ENCODE peak calls at places on chromosomes 5 and 9, in eight cellular contexts. U is kidney; J is fibroblast of pulmonary artery; Z is HCT116; R is CD4-positive, alpha-beta T cell; N is dorsolateral prefrontal cortex; O is HFFc6; D is epithelial cell of esophagus. B is an unnamed sample.

GRCh38 chr5:110823571-110823970 is 84.8 kb downstream of the SLC25A46 start:
- DNase-seq in U (no peak), J (no peak), Z (no peak), R (no peak), N (no peak), O (no peak), D (no peak), B (no peak)

GRCh38 chr5:123099514-123100151 is 10.6 kb downstream of the PRDM6 start:
- DNase-seq in U (no peak), J (no peak), Z (peak; percentile 12), R (no peak), N (no peak), O (no peak), D (no peak), B (peak; percentile 82)

GRCh38 chr5:73395274-73395673 is 53.3 kb downstream of the FOXD1 start:
- DNase-seq in U (no peak), J (no peak), Z (no peak), R (no peak), N (no peak), O (no peak), D (no peak), B (no peak)

GRCh38 chr9:79757906-79758669 is 186.3 kb downstream of the TLE4 start:
- DNase-seq in U (no peak), J (peak; percentile 30), Z (no peak), R (no peak), N (no peak), O (no peak), D (peak; percentile 21), B (no peak)

GRCh38 chr9:113231701-113232100 is 10.4 kb downstream of the SLC31A1 start:
- DNase-seq in U (no peak), J (no peak), Z (no peak), R (no peak), N (no peak), O (no peak), D (no peak), B (no peak)

GRCh38 chr9:87606921-87607521 is 109.4 kb downstream of the DAPK1 start:
- DNase-seq in U (no peak), J (peak; percentile 87), Z (no peak), R (no peak), N (no peak), O (peak; percentile 53), D (no peak), B (no peak)

GRCh38 chr5:42880621-42881020 is 68.9 kb upstream of the SELENOP start:
- DNase-seq in U (no peak), J (no peak), Z (no peak), R (no peak), N (no peak), O (no peak), D (no peak), B (no peak)

GRCh38 chr5:31900296-31900865 is 261.4 kb downstream of the PDZD2 start:
- DNase-seq in U (no peak), J (no peak), Z (no peak), R (no peak), N (no peak), O (no peak), D (no peak), B (no peak)

GRCh38 chr5:63961125-63961597 is 1.1 kb downstream of the HTR1A start:
- DNase-seq in U (peak; percentile 57), J (no peak), Z (no peak), R (no peak), N (peak; percentile 39), O (no peak), D (no peak), B (no peak)

GRCh38 chr5:38456657-38457056 is 99.8 kb downstream of the LIFR start:
- DNase-seq in U (no peak), J (peak; percentile 29), Z (no peak), R (no peak), N (no peak), O (no peak), D (peak; percentile 88), B (no peak)

GRCh38 chr9:135040892-135041291 is 46.6 kb upstream of the OLFM1 start:
- DNase-seq in U (no peak), J (no peak), Z (no peak), R (no peak), N (no peak), O (no peak), D (no peak), B (no peak)

GRCh38 chr9:70392189-70392588 is 22.3 kb downstream of the KLF9 start:
- DNase-seq in U (no peak), J (no peak), Z (no peak), R (no peak), N (no peak), O (no peak), D (no peak), B (peak; percentile 4)

GRCh38 chr5:174419523-174420132 is 304.8 kb upstream of the MSX2 start:
- DNase-seq in U (peak; percentile 94), J (peak; percentile 95), Z (peak; percentile 89), R (peak; percentile 64), N (peak; percentile 94), O (peak; percentile 41), D (peak; percentile 86), B (peak; percentile 96)

GRCh38 chr5:78060421-78060820 is 234.1 kb downstream of the AP3B1 start:
- DNase-seq in U (no peak), J (peak; percentile 30), Z (no peak), R (no peak), N (no peak), O (peak; percentile 24), D (no peak), B (no peak)

GRCh38 chr5:65329266-65329665 is 152.5 kb downstream of the ADAMTS6 start:
- DNase-seq in U (no peak), J (peak; percentile 22), Z (no peak), R (no peak), N (no peak), O (no peak), D (no peak), B (no peak)

GRCh38 chr5:73759771-73760170 is 133.8 kb downstream of the ARHGEF28 start:
- DNase-seq in U (no peak), J (no peak), Z (no peak), R (no peak), N (no peak), O (no peak), D (no peak), B (no peak)

GRCh38 chr9:137724114-137724445 is 105.3 kb downstream of the EHMT1 start:
- DNase-seq in U (no peak), J (peak; percentile 24), Z (no peak), R (no peak), N (no peak), O (no peak), D (peak; percentile 54), B (no peak)

GRCh38 chr5:34639852-34640626 is 16.1 kb upstream of the RAI14 start:
- DNase-seq in U (no peak), J (peak; percentile 39), Z (no peak), R (no peak), N (no peak), O (peak; percentile 66), D (no peak), B (no peak)

DNA sequence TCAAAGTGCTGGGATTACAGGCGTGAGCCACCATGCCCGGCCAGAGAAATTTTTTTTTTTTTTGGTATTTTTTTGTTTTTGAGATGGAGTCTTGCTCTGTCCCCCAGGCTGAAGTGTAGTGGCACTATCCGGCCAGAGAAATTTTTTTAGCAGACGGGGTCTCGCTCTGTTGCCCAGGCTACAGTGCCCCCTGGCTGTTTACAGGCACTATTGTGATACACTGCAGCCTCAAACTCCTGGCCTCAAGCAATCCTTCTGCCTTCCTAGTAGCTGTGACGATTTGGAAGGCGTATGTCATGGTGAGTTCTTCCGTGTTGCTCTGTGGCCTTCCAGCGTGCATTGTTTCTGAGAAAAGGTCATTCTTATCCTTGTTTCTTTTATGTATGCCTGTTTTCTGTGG is 47.5 kb downstream of the CNOT6 start:
- DNase-seq in U (no peak), J (no peak), Z (no peak), R (no peak), N (no peak), O (no peak), D (no peak), B (no peak)
- TF ChIP-seq CTCF in U (no peak), J (peak; percentile 4), Z (peak; percentile 28), R (no peak), N (no peak), O (peak; percentile 19), D (no peak), B (no peak)

DNA sequence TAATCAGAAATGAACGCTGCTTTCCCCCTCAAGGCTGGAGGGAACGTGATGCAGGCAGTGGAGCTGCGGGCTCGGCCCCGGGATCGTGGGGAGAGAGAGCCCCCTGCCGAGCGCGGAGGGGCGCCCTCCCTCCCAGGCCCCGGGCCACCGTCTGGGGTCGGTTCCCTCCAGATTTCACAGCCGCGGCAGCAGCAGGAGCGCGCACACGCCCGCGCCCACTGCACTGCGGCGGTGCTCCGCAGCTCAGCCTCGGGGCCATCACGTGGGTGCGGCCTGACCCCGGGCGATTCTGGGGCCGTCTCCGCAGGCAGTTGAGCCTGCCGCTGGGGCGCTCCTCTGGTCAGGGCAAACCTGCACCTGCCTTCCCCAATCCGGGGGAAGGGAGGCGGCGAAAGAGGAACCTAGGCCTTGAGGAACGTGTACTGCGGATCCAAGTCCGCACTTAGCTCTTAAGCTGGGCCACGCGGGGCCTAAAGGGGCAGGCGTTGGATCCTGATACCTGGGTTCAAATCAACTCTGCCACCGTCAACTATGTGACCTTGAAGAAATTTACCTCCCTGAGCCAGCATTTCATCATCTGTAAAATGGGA is 9.4 kb upstream of the DELE1 start:
- DNase-seq in U (peak; percentile 85), J (peak; percentile 2), Z (no peak), R (no peak), N (peak; percentile 44), O (no peak), D (no peak), B (peak; percentile 54)
- TF ChIP-seq CTCF in U (peak; percentile 19), J (peak; percentile 11), Z (no peak), R (no peak), N (peak; percentile 89), O (peak; percentile 55), D (no peak), B (peak; percentile 31)

GRCh38 chr5:10741661-10742060 is 19.4 kb downstream of the DAP start:
- DNase-seq in U (no peak), J (no peak), Z (no peak), R (no peak), N (no peak), O (no peak), D (no peak), B (no peak)
- TF ChIP-seq CTCF in U (no peak), J (no peak), Z (no peak), R (no peak), N (no peak), O (peak; percentile 36), D (no peak), B (no peak)

GRCh38 chr5:55218966-55219365 is 8.1 kb downstream of the MCIDAS start:
- DNase-seq in U (peak; percentile 89), J (no peak), Z (peak; percentile 84), R (no peak), N (no peak), O (no peak), D (peak; percentile 98), B (peak; percentile 87)

GRCh38 chr5:55222061-55222818 is 4.9 kb downstream of the MCIDAS start:
- DNase-seq in U (no peak), J (no peak), Z (no peak), R (no peak), N (no peak), O (no peak), D (no peak), B (no peak)

GRCh38 chr5:55219770-55220169 is 7.3 kb downstream of the MCIDAS start:
- DNase-seq in U (no peak), J (no peak), Z (no peak), R (no peak), N (no peak), O (no peak), D (no peak), B (no peak)

GRCh38 chr5:55222819-55223124 is 4.3 kb downstream of the MCIDAS start:
- DNase-seq in U (no peak), J (no peak), Z (no peak), R (no peak), N (no peak), O (no peak), D (no peak), B (no peak)

GRCh38 chr5:55220433-55221185 is 6.5 kb downstream of the MCIDAS start:
- DNase-seq in U (peak; percentile 78), J (no peak), Z (no peak), R (no peak), N (no peak), O (no peak), D (peak; percentile 23), B (no peak)
- TF ChIP-seq CTCF in U (no peak), J (no peak), Z (no peak), R (no peak), N (no peak), O (no peak), D (no peak), B (no peak)